ENCODE peak calls at places on chromosomes 12 and 14, in four cellular contexts. One of them, this sample, is unnamed.

GRCh38 chr12:66409195-66409871 is 107.0 kb downstream of the HELB start:
- DNase-seq in GM12878: no peak
- DNase-seq in HL-60: peak; percentile 43
- DNase-seq in K562: no peak
- DNase-seq in this sample: no peak

GRCh38 chr12:82366182-82366581 is 7.9 kb downstream of the METTL25 start:
- DNase-seq in HL-60: no peak
- DNase-seq in GM12878: no peak
- DNase-seq in K562: no peak
- DNase-seq in this sample: no peak

GRCh38 chr14:36001936-36002335 is 174.6 kb downstream of the PTCSC3 start:
- DNase-seq in HL-60: no peak
- DNase-seq in K562: no peak
- DNase-seq in GM12878: no peak
- DNase-seq in this sample: no peak

GRCh38 chr12:120230326-120230973 is 29.5 kb upstream of the RPLP0 start:
- DNase-seq in HL-60: no peak
- DNase-seq in GM12878: no peak
- DNase-seq in K562: peak; percentile 84
- DNase-seq in this sample: no peak

GRCh38 chr12:23356927-23357708 is 592.4 kb downstream of the SOX5 start:
- DNase-seq in GM12878: no peak
- DNase-seq in HL-60: no peak
- DNase-seq in K562: no peak
- DNase-seq in this sample: no peak

GRCh38 chr12:72747460-72747859 is 475.3 kb downstream of the TRHDE start:
- DNase-seq in HL-60: no peak
- DNase-seq in GM12878: no peak
- DNase-seq in K562: no peak
- DNase-seq in this sample: no peak

GRCh38 chr12:75478395-75478794 is 2.2 kb upstream of the GLIPR1 start:
- DNase-seq in K562: no peak
- DNase-seq in GM12878: peak; percentile 28
- DNase-seq in HL-60: no peak
- DNase-seq in this sample: no peak

GRCh38 chr14:74127634-74128033 is 42.9 kb downstream of the LIN52 start:
- DNase-seq in HL-60: no peak
- DNase-seq in GM12878: no peak
- DNase-seq in K562: no peak
- DNase-seq in this sample: no peak

GRCh38 chr12:127655691-127656090 is 611.3 kb upstream of the TMEM132C start:
- DNase-seq in HL-60: no peak
- DNase-seq in GM12878: no peak
- DNase-seq in K562: no peak
- DNase-seq in this sample: no peak

GRCh38 chr14:88036422-88036821 is 31.5 kb downstream of the GPR65 start:
- DNase-seq in K562: no peak
- DNase-seq in GM12878: no peak
- DNase-seq in HL-60: no peak
- DNase-seq in this sample: no peak

GRCh38 chr12:34292736-34293625 is 270.7 kb downstream of the ALG10 start:
- DNase-seq in K562: peak; percentile 37
- DNase-seq in GM12878: no peak
- DNase-seq in HL-60: no peak
- DNase-seq in this sample: no peak

GRCh38 chr12:45388545-45388944 is 172.7 kb downstream of the ANO6 start:
- DNase-seq in K562: no peak
- DNase-seq in HL-60: no peak
- DNase-seq in GM12878: no peak
- DNase-seq in this sample: no peak

GRCh38 chr12:67014642-67015041 is 254.5 kb upstream of the CAND1 start:
- DNase-seq in GM12878: no peak
- DNase-seq in K562: no peak
- DNase-seq in HL-60: no peak
- DNase-seq in this sample: no peak

GRCh38 chr14:103509864-103510263 is 12.8 kb downstream of the CKB start:
- DNase-seq in HL-60: no peak
- DNase-seq in K562: no peak
- DNase-seq in GM12878: no peak
- DNase-seq in this sample: no peak

GRCh38 chr12:116076399-116076798 is 201.1 kb downstream of the MED13L start:
- DNase-seq in GM12878: no peak
- DNase-seq in K562: no peak
- DNase-seq in HL-60: no peak
- DNase-seq in this sample: no peak

GRCh38 chr14:76647699-76648298 is 113.5 kb upstream of the VASH1 start:
- DNase-seq in HL-60: peak; percentile 1
- DNase-seq in K562: peak; percentile 54
- DNase-seq in GM12878: no peak
- DNase-seq in this sample: peak; percentile 32

GRCh38 chr12:54251667-54252284 is 28.1 kb downstream of the CBX5 start:
- DNase-seq in GM12878: no peak
- DNase-seq in HL-60: no peak
- DNase-seq in K562: peak; percentile 64
- DNase-seq in this sample: peak; percentile 37

GRCh38 chr12:6085841-6086240 is 38.6 kb downstream of the VWF start:
- DNase-seq in HL-60: no peak
- DNase-seq in K562: no peak
- DNase-seq in GM12878: no peak
- DNase-seq in this sample: no peak

GRCh38 chr14:104287301-104288009 is 149.1 kb downstream of the KIF26A start:
- DNase-seq in HL-60: no peak
- DNase-seq in K562: no peak
- DNase-seq in GM12878: no peak
- DNase-seq in this sample: no peak

GRCh38 chr14:64654931-64655330 is 49.3 kb upstream of the PLEKHG3 start:
- DNase-seq in K562: no peak
- DNase-seq in HL-60: peak; percentile 31
- DNase-seq in GM12878: no peak
- DNase-seq in this sample: no peak

GRCh38 chr12:52899338-52900035 is 5.4 kb downstream of the KRT8 start:
- DNase-seq in GM12878: no peak
- DNase-seq in K562: no peak
- DNase-seq in HL-60: no peak
- DNase-seq in this sample: no peak

GRCh38 chr14:101473795-101474562 is 87.3 kb upstream of the DIO3 start:
- DNase-seq in HL-60: no peak
- DNase-seq in K562: no peak
- DNase-seq in GM12878: no peak
- DNase-seq in this sample: no peak

GRCh38 chr14:36835145-36835544 is 173.5 kb downstream of the PAX9 start:
- DNase-seq in HL-60: no peak
- DNase-seq in GM12878: no peak
- DNase-seq in K562: no peak
- DNase-seq in this sample: no peak

GRCh38 chr14:101182476-101182875 is 279.0 kb upstream of the RTL1 start:
- DNase-seq in GM12878: no peak
- DNase-seq in HL-60: no peak
- DNase-seq in K562: no peak
- DNase-seq in this sample: no peak

GRCh38 chr14:100770605-100771120 is 44.0 kb downstream of the DLK1 start:
- DNase-seq in K562: peak; percentile 64
- DNase-seq in HL-60: no peak
- DNase-seq in GM12878: no peak
- DNase-seq in this sample: no peak

GRCh38 chr12:121513464-121514183 is 67.2 kb downstream of the KDM2B start:
- DNase-seq in HL-60: no peak
- DNase-seq in GM12878: no peak
- DNase-seq in K562: peak; percentile 99
- DNase-seq in this sample: peak; percentile 83
- TF ChIP-seq SPI1 in HL-60: no peak
- TF ChIP-seq SPI1 in GM12878: no peak
- TF ChIP-seq SPI1 in K562: peak; percentile 34
- TF ChIP-seq SPI1 in this sample: no peak

GRCh38 chr12:3975652-3976051 is 102.5 kb upstream of the PARP11 start:
- DNase-seq in K562: no peak
- DNase-seq in HL-60: no peak
- DNase-seq in GM12878: no peak
- DNase-seq in this sample: no peak

GRCh38 chr12:3973269-3973884 is 100.2 kb upstream of the PARP11 start:
- DNase-seq in K562: no peak
- DNase-seq in GM12878: no peak
- DNase-seq in HL-60: no peak
- DNase-seq in this sample: no peak

GRCh38 chr12:3977621-3978020 is 104.4 kb upstream of the PARP11 start:
- DNase-seq in HL-60: no peak
- DNase-seq in GM12878: no peak
- DNase-seq in K562: no peak
- DNase-seq in this sample: no peak

GRCh38 chr12:3973939-3974644 is 100.9 kb upstream of the PARP11 start:
- DNase-seq in HL-60: no peak
- DNase-seq in K562: no peak
- DNase-seq in GM12878: no peak
- DNase-seq in this sample: no peak

GRCh38 chr12:3976351-3976938 is 103.2 kb upstream of the PARP11 start:
- DNase-seq in HL-60: no peak
- DNase-seq in K562: no peak
- DNase-seq in GM12878: no peak
- DNase-seq in this sample: no peak
- TF ChIP-seq SPI1 in HL-60: no peak
- TF ChIP-seq SPI1 in K562: no peak
- TF ChIP-seq SPI1 in GM12878: no peak
- TF ChIP-seq SPI1 in this sample: no peak

GRCh38 chr12:108517288-108518100 is 2.4 kb downstream of the FICD start:
- DNase-seq in GM12878: no peak
- DNase-seq in K562: no peak
- DNase-seq in HL-60: no peak
- DNase-seq in this sample: no peak

GRCh38 chr12:108518101-108518715 is 3.1 kb downstream of the FICD start:
- DNase-seq in K562: no peak
- DNase-seq in HL-60: no peak
- DNase-seq in GM12878: no peak
- DNase-seq in this sample: no peak

GRCh38 chr12:108516511-108517275 is 1.6 kb downstream of the FICD start:
- DNase-seq in K562: no peak
- DNase-seq in GM12878: no peak
- DNase-seq in HL-60: no peak
- DNase-seq in this sample: no peak

GRCh38 chr12:108518716-108519496 is 3.8 kb downstream of the FICD start:
- DNase-seq in GM12878: no peak
- DNase-seq in HL-60: no peak
- DNase-seq in K562: no peak
- DNase-seq in this sample: no peak

DNA sequence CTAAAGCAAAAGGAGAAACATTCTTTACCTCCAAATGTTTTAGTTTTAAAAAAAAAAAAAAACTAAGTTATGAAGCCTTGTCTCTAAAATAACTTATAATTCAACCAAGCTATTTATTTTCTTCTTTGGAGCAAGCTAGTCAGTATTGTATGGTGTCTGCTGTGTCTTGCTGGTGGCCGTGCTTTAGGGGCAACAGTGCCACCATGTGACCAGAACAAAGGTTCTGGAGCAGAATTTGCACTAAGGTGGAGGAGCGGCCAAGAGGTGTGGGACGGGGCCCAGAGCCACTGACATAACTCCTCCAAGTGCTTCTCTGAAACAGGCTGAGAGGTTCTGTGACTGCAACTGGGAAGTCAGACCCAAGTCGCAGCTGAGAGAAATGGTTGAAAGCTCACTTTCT is 4.5 kb downstream of the FICD start:
- DNase-seq in HL-60: no peak
- DNase-seq in K562: peak; percentile 59
- DNase-seq in GM12878: no peak
- DNase-seq in this sample: no peak
- TF ChIP-seq SPI1 in HL-60: no peak
- TF ChIP-seq SPI1 in K562: no peak
- TF ChIP-seq SPI1 in GM12878: no peak
- TF ChIP-seq SPI1 in this sample: no peak

GRCh38 chr12:49131051-49131972 is at the start of gene TUBA1B:
- DNase-seq in K562: peak; percentile 95
- DNase-seq in HL-60: peak; percentile 95
- DNase-seq in GM12878: peak; percentile 48
- DNase-seq in this sample: peak; percentile 78
- TF ChIP-seq SPI1 in K562: no peak
- TF ChIP-seq SPI1 in HL-60: no peak
- TF ChIP-seq SPI1 in GM12878: peak; percentile 52
- TF ChIP-seq SPI1 in this sample: peak; percentile 56

DNA sequence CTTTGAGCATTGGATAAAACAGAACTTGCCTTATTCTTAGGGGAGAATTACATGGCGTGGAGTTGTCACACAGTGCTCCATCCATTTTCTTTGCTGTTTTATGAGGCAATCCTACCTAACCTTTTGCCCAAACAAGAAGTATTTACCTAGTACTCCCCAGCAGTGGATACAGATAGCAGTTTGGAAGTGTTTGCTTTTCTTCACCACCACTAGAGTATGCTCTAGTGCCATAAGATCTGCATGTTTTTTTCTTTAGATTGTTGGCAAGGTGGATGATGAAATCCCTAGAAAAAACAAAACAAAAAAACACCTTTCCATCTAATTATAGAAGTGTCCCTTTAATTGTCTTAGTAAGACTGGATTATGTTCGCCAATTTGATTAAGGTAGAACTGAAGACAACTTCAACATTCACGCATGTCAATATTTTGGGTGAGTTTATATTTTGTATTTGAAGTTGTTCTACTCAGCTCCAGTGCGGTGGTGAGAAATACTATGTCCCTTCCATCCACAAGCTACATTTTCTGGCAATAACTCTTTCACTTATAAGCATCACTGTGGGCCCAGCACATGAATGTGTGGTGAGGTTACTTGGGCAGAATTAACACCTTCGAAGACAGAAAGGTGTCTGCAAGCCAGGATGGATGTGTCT is 23.6 kb upstream of the TMEM260 start:
- DNase-seq in HL-60: no peak
- DNase-seq in GM12878: no peak
- DNase-seq in K562: peak; percentile 7
- DNase-seq in this sample: no peak
- TF ChIP-seq SPI1 in HL-60: no peak
- TF ChIP-seq SPI1 in GM12878: no peak
- TF ChIP-seq SPI1 in K562: no peak
- TF ChIP-seq SPI1 in this sample: no peak

GRCh38 chr14:31927348-31927826 is 149.7 kb upstream of the ARHGAP5 start:
- DNase-seq in HL-60: no peak
- DNase-seq in GM12878: no peak
- DNase-seq in K562: no peak
- DNase-seq in this sample: no peak
- TF ChIP-seq SPI1 in HL-60: no peak
- TF ChIP-seq SPI1 in GM12878: no peak
- TF ChIP-seq SPI1 in K562: no peak
- TF ChIP-seq SPI1 in this sample: no peak

DNA sequence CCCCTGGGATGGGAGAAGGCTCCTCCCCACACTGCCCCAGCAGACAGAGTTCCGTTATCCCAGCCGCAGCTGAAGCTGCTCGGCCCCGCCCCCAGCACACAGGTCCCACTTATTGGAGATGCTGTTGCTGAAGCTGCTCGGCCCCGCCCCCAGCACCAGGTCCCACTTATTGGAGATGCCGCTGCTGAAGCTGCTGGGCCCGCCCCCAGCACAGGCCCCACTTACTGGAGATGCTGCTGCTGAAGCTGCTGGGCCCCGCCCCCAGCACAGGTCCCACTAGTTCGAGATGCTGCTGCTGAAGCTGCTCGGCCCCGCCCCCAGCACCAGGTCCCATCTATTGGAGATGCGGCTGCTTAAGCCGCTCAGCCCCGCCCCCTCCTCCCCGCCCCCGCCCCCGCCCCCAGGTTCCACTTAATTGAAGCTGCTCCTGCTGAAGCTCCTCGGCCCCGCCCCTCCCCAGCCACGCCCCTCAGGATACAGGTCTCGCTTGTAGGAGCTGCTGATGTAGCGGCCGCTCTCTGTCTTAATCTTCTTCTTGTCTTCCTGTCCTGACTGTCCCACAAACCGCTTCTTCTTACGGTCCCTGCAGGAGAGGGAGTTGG is 12.0 kb downstream of the CFAP73 start:
- DNase-seq in HL-60: no peak
- DNase-seq in GM12878: no peak
- DNase-seq in K562: peak; percentile 89
- DNase-seq in this sample: peak; percentile 80
- TF ChIP-seq SPI1 in HL-60: no peak
- TF ChIP-seq SPI1 in GM12878: no peak
- TF ChIP-seq SPI1 in K562: no peak
- TF ChIP-seq SPI1 in this sample: no peak